ENCODE peak calls at places on chromosome 22, in four cellular contexts. One of them, this sample, is unnamed.

GRCh38 chr22:48154169-48154942 is 1391.9 kb downstream of the TBC1D22A start:
- DNase-seq in HTR-8/SVneo: no peak
- DNase-seq in T47D: no peak
- DNase-seq in EL: no peak
- DNase-seq in this sample: no peak

GRCh38 chr22:36465232-36466021 is 16.0 kb downstream of the TXN2 start:
- DNase-seq in T47D: peak; percentile 90
- DNase-seq in EL: peak; percentile 99
- DNase-seq in HTR-8/SVneo: peak; percentile 68
- DNase-seq in this sample: peak; percentile 89

GRCh38 chr22:19717691-19718254 is 3.5 kb downstream of the SEPTIN5 start:
- DNase-seq in HTR-8/SVneo: peak; percentile 70
- DNase-seq in T47D: peak; percentile 71
- DNase-seq in EL: peak; percentile 68
- DNase-seq in this sample: peak; percentile 60

GRCh38 chr22:43419371-43420080 is 7.7 kb downstream of the MPPED1 start:
- DNase-seq in HTR-8/SVneo: no peak
- DNase-seq in EL: no peak
- DNase-seq in T47D: no peak
- DNase-seq in this sample: peak; percentile 24

GRCh38 chr22:43211941-43212433 is 25.1 kb upstream of the TTLL12 start:
- DNase-seq in HTR-8/SVneo: no peak
- DNase-seq in T47D: no peak
- DNase-seq in EL: no peak
- DNase-seq in this sample: no peak

GRCh38 chr22:50085211-50085999 is at the start of gene MLC1:
- DNase-seq in HTR-8/SVneo: no peak
- DNase-seq in EL: peak; percentile 8
- DNase-seq in T47D: no peak
- DNase-seq in this sample: no peak

GRCh38 chr22:19518568-19519030 is 5.6 kb downstream of the CLDN5 start:
- DNase-seq in EL: no peak
- DNase-seq in HTR-8/SVneo: no peak
- DNase-seq in T47D: no peak
- DNase-seq in this sample: no peak

GRCh38 chr22:41358927-41359326 is 22.8 kb upstream of the TEF start:
- DNase-seq in HTR-8/SVneo: no peak
- DNase-seq in T47D: no peak
- DNase-seq in EL: no peak
- DNase-seq in this sample: no peak

GRCh38 chr22:36320553-36320952 is 67.2 kb downstream of the MYH9 start:
- DNase-seq in HTR-8/SVneo: no peak
- DNase-seq in T47D: no peak
- DNase-seq in EL: no peak
- DNase-seq in this sample: no peak

GRCh38 chr22:32444068-32444467 is 20.2 kb downstream of the BPIFC start:
- DNase-seq in HTR-8/SVneo: peak; percentile 8
- DNase-seq in EL: no peak
- DNase-seq in T47D: peak; percentile 76
- DNase-seq in this sample: peak; percentile 4

GRCh38 chr22:25702571-25703167 is 39.3 kb upstream of the MYO18B start:
- DNase-seq in T47D: no peak
- DNase-seq in HTR-8/SVneo: no peak
- DNase-seq in EL: no peak
- DNase-seq in this sample: no peak

GRCh38 chr22:24965822-24966626 is 13.5 kb downstream of the KIAA1671 start:
- DNase-seq in HTR-8/SVneo: no peak
- DNase-seq in T47D: peak; percentile 94
- DNase-seq in EL: no peak
- DNase-seq in this sample: peak; percentile 43

GRCh38 chr22:23847310-23847920 is 8.6 kb upstream of the DERL3 start:
- DNase-seq in HTR-8/SVneo: no peak
- DNase-seq in T47D: no peak
- DNase-seq in EL: no peak
- DNase-seq in this sample: no peak

GRCh38 chr22:50062509-50063135 is 4.5 kb upstream of the TTLL8 start:
- DNase-seq in HTR-8/SVneo: no peak
- DNase-seq in T47D: no peak
- DNase-seq in EL: no peak
- DNase-seq in this sample: no peak

GRCh38 chr22:28506207-28506606 is 173.4 kb downstream of the TTC28 start:
- DNase-seq in T47D: no peak
- DNase-seq in EL: no peak
- DNase-seq in HTR-8/SVneo: no peak
- DNase-seq in this sample: no peak

GRCh38 chr22:44088976-44089570 is 65.0 kb downstream of the PARVB start:
- DNase-seq in EL: peak; percentile 27
- DNase-seq in T47D: no peak
- DNase-seq in HTR-8/SVneo: no peak
- DNase-seq in this sample: peak; percentile 54

GRCh38 chr22:35638408-35638807 is 9.8 kb upstream of the APOL6 start:
- DNase-seq in T47D: no peak
- DNase-seq in EL: peak; percentile 85
- DNase-seq in HTR-8/SVneo: no peak
- DNase-seq in this sample: no peak

GRCh38 chr22:36201630-36202312 is at the start of gene APOL4:
- DNase-seq in EL: no peak
- DNase-seq in HTR-8/SVneo: no peak
- DNase-seq in T47D: no peak
- DNase-seq in this sample: no peak